ENCODE peak calls at places on chromosome X, in five cellular contexts. One of them, this sample, is unnamed.

GRCh38 chrX:118655561-118656246 is 71.7 kb upstream of the IL13RA1 start:
- DNase-seq in foreskin keratinocyte: peak; percentile 45
- DNase-seq in GM23338: no peak
- DNase-seq in fibroblast of lung: peak; percentile 59
- DNase-seq in NB4: no peak
- DNase-seq in this sample: no peak

GRCh38 chrX:136157187-136157586 is 9.9 kb downstream of the FHL1 start:
- DNase-seq in NB4: peak; percentile 8
- DNase-seq in GM23338: no peak
- DNase-seq in foreskin keratinocyte: no peak
- DNase-seq in fibroblast of lung: no peak
- DNase-seq in this sample: no peak

GRCh38 chrX:14029425-14030247 is at the start of gene GEMIN8:
- DNase-seq in fibroblast of lung: peak; percentile 92
- DNase-seq in foreskin keratinocyte: peak; percentile 83
- DNase-seq in GM23338: peak; percentile 81
- DNase-seq in NB4: peak; percentile 93
- DNase-seq in this sample: peak; percentile 83

GRCh38 chrX:14032383-14032782 is 2.7 kb upstream of the GEMIN8 start:
- DNase-seq in NB4: peak; percentile 70
- DNase-seq in fibroblast of lung: peak; percentile 29
- DNase-seq in foreskin keratinocyte: no peak
- DNase-seq in GM23338: peak; percentile 73
- DNase-seq in this sample: no peak

GRCh38 chrX:77572322-77572721 is 125.1 kb downstream of the FGF16 start:
- DNase-seq in fibroblast of lung: peak; percentile 21
- DNase-seq in foreskin keratinocyte: peak; percentile 39
- DNase-seq in GM23338: no peak
- DNase-seq in NB4: no peak
- DNase-seq in this sample: no peak

GRCh38 chrX:108735087-108735679 is 1.2 kb downstream of the IRS4 start:
- DNase-seq in GM23338: peak; percentile 59
- DNase-seq in fibroblast of lung: no peak
- DNase-seq in foreskin keratinocyte: no peak
- DNase-seq in NB4: no peak
- DNase-seq in this sample: peak; percentile 24

GRCh38 chrX:4710618-4711433 is 997.4 kb upstream of the PRKX start:
- DNase-seq in foreskin keratinocyte: peak; percentile 80
- DNase-seq in NB4: peak; percentile 71
- DNase-seq in fibroblast of lung: peak; percentile 6
- DNase-seq in GM23338: no peak
- DNase-seq in this sample: no peak

GRCh38 chrX:150163181-150163930 is 199.8 kb upstream of the MAMLD1 start:
- DNase-seq in GM23338: no peak
- DNase-seq in foreskin keratinocyte: no peak
- DNase-seq in fibroblast of lung: no peak
- DNase-seq in NB4: no peak
- DNase-seq in this sample: no peak

GRCh38 chrX:155216940-155217450 is 735 bp downstream of the VBP1 start:
- DNase-seq in fibroblast of lung: no peak
- DNase-seq in NB4: no peak
- DNase-seq in GM23338: peak; percentile 16
- DNase-seq in foreskin keratinocyte: peak; percentile 33
- DNase-seq in this sample: no peak

GRCh38 chrX:47879447-47879846 is 42.7 kb downstream of the ZNF81 start:
- DNase-seq in fibroblast of lung: no peak
- DNase-seq in GM23338: no peak
- DNase-seq in foreskin keratinocyte: no peak
- DNase-seq in NB4: no peak
- DNase-seq in this sample: no peak

GRCh38 chrX:104707572-104707971 is 141.6 kb downstream of the IL1RAPL2 start:
- DNase-seq in NB4: no peak
- DNase-seq in fibroblast of lung: peak; percentile 9
- DNase-seq in foreskin keratinocyte: no peak
- DNase-seq in GM23338: no peak
- DNase-seq in this sample: no peak

GRCh38 chrX:129823115-129823514 is 20.6 kb downstream of the ZDHHC9 start:
- DNase-seq in foreskin keratinocyte: no peak
- DNase-seq in GM23338: peak; percentile 63
- DNase-seq in NB4: peak; percentile 70
- DNase-seq in fibroblast of lung: peak; percentile 10
- DNase-seq in this sample: peak; percentile 22

GRCh38 chrX:46698691-46699090 is 60.2 kb downstream of the SLC9A7 start:
- DNase-seq in NB4: no peak
- DNase-seq in GM23338: no peak
- DNase-seq in fibroblast of lung: peak; percentile 62
- DNase-seq in foreskin keratinocyte: no peak
- DNase-seq in this sample: no peak

DNA sequence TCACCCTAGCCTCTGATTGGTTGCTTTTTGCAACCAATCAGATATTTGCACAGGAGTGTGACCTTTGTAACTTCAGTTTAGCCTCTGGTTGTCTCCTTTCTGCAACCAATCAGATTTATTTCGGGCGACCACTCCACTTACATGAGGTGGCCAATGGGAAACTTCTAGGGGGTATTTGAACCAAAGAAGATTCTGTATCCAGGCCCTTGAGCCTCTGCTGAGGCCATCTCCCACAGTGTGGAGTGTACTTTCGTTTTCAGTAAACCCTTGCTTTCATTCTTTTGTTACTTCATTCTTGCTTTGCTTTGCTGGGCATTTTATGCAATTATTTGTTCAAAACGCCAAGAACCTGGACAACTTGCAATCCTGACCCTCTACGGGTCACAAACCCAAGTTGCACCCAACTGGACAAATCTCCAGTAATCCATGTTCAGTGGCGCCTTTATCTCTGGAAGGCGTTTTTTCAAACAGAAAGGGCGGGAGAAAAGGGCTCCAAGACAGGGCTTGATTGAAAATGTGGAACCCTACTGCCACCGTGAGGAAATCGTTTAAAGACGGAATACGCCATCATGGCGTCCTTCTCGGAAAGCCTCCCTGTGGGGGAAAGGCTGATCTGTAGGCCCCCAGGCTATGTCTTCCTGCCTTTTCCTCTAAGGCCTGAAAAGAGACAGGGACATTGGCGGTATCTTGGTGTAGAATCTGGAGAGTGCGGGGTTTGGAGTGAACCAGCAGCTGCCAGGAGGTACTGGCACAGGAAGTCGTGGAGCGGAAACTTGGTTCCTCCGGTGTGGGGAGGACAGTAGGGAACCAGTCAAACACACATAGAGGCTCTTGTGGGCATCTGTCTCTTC is 184.6 kb downstream of the OR13H1 start:
- DNase-seq in NB4: no peak
- DNase-seq in foreskin keratinocyte: no peak
- DNase-seq in fibroblast of lung: peak; percentile 65
- DNase-seq in GM23338: no peak
- DNase-seq in this sample: no peak
- TF ChIP-seq CTCF in NB4: no peak
- TF ChIP-seq CTCF in foreskin keratinocyte: no peak
- TF ChIP-seq CTCF in fibroblast of lung: no peak
- TF ChIP-seq CTCF in GM23338: no peak
- TF ChIP-seq CTCF in this sample: no peak

DNA sequence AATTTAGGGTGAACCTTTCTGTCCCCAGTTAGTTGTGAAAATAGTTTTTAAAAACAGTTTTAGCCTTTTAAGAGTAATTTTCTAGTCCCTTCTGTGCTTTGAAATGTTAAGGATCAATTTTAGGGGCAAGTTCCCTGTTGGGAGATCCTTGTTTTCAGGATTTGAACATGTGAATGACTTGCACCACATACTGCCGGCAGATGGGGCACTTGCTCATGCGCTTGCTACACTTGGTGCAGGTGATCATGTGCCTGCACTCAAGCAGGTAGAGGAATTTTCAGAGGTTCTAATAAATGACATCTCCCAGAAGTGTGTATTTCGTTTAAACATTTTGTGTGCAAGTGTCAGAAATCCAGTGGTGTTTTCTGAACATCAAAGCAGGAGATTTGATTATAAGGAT is 195.9 kb downstream of the CHM start:
- DNase-seq in GM23338: peak; percentile 37
- DNase-seq in fibroblast of lung: no peak
- DNase-seq in foreskin keratinocyte: peak; percentile 5
- DNase-seq in NB4: no peak
- DNase-seq in this sample: peak; percentile 18
- TF ChIP-seq CTCF in GM23338: peak; percentile 71
- TF ChIP-seq CTCF in fibroblast of lung: peak; percentile 48
- TF ChIP-seq CTCF in foreskin keratinocyte: peak; percentile 57
- TF ChIP-seq CTCF in NB4: no peak
- TF ChIP-seq CTCF in this sample: no peak

DNA sequence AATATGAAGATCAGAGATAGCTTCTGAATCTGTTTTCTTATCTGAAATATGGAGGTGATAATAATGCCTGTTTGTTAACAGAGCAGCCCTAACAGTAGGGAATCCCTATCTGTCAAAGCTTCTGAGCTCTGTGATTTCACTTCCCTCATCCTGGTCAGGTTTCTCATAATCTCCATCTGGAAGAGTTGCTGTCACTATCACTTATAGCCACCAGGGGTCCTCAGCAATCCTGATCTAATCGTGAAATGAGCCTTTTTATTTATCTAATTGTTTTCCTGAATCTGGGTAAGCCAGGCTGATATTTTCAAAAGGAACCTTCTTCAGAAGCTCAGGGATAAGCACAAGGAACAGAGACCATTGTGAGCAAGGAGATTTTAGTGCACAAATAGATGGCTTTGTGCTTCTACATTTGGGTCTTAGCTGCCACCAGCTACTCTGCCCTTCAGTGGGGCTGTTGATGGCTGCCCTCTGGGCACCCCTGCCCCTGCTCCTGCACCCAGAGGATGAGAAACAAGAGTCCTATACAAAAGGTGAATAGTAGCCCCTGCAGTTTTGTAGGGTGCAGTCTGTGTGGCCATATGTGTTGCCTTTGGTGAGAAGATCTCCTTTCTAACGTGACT is 196.4 kb upstream of the RADX start:
- DNase-seq in NB4: peak; percentile 16
- DNase-seq in GM23338: peak; percentile 48
- DNase-seq in fibroblast of lung: peak; percentile 6
- DNase-seq in foreskin keratinocyte: no peak
- DNase-seq in this sample: no peak
- TF ChIP-seq CTCF in NB4: peak; percentile 46
- TF ChIP-seq CTCF in GM23338: peak; percentile 61
- TF ChIP-seq CTCF in fibroblast of lung: peak; percentile 61
- TF ChIP-seq CTCF in foreskin keratinocyte: peak; percentile 62
- TF ChIP-seq CTCF in this sample: peak; percentile 82

GRCh38 chrX:15566244-15566643 is 34.5 kb downstream of the ACE2 start:
- DNase-seq in GM23338: peak; percentile 26
- DNase-seq in foreskin keratinocyte: no peak
- DNase-seq in fibroblast of lung: no peak
- DNase-seq in NB4: no peak
- DNase-seq in this sample: no peak
- TF ChIP-seq CTCF in GM23338: peak; percentile 17
- TF ChIP-seq CTCF in foreskin keratinocyte: peak; percentile 13
- TF ChIP-seq CTCF in fibroblast of lung: no peak
- TF ChIP-seq CTCF in NB4: no peak
- TF ChIP-seq CTCF in this sample: no peak

GRCh38 chrX:12319012-12319519 is 180.8 kb downstream of the FRMPD4 start:
- DNase-seq in GM23338: peak; percentile 10
- DNase-seq in fibroblast of lung: no peak
- DNase-seq in foreskin keratinocyte: no peak
- DNase-seq in NB4: no peak
- DNase-seq in this sample: no peak
- TF ChIP-seq CTCF in GM23338: peak; percentile 31
- TF ChIP-seq CTCF in fibroblast of lung: no peak
- TF ChIP-seq CTCF in foreskin keratinocyte: no peak
- TF ChIP-seq CTCF in NB4: no peak
- TF ChIP-seq CTCF in this sample: no peak

GRCh38 chrX:50747471-50747900 is 66.5 kb downstream of the SHROOM4 start:
- DNase-seq in fibroblast of lung: peak; percentile 53
- DNase-seq in NB4: peak; percentile 20
- DNase-seq in foreskin keratinocyte: no peak
- DNase-seq in GM23338: peak; percentile 49
- DNase-seq in this sample: peak; percentile 13
- TF ChIP-seq CTCF in fibroblast of lung: peak; percentile 70
- TF ChIP-seq CTCF in NB4: peak; percentile 34
- TF ChIP-seq CTCF in foreskin keratinocyte: peak; percentile 69
- TF ChIP-seq CTCF in GM23338: peak; percentile 78
- TF ChIP-seq CTCF in this sample: peak; percentile 60